ENCODE peak calls at places on chromosomes 1 and 21, in seven cellular contexts. D is AG20443, T is T-helper 22 cell, L is substantia nigra, R is epithelial cell of esophagus, X is putamen, B is GM23338. F is an unnamed sample.

GRCh38 chr1:24915819-24916602 is 14.1 kb downstream of the RUNX3 start:
- DNase-seq in D (no peak), T (no peak), L (no peak), R (no peak), X (no peak), B (no peak), F (no peak)

GRCh38 chr1:200154069-200154767 is 126.7 kb downstream of the NR5A2 start:
- DNase-seq in D (no peak), T (peak), L (no peak), R (peak), X (no peak), B (no peak), F (peak)

GRCh38 chr1:91847851-91848250 is 38.1 kb downstream of the TGFBR3 start:
- DNase-seq in D (no peak), T (no peak), L (no peak), R (no peak), X (no peak), B (peak), F (no peak)

GRCh38 chr1:232123775-232124659 is 497.4 kb downstream of the DISC1 start:
- DNase-seq in D (peak), T (no peak), L (no peak), R (peak), X (no peak), B (peak), F (no peak)

GRCh38 chr21:33492571-33492970 is 1.1 kb upstream of the DNAJC28 start:
- DNase-seq in D (no peak), T (no peak), L (no peak), R (peak), X (no peak), B (no peak), F (no peak)

GRCh38 chr1:201891451-201892045 is 2.9 kb downstream of the SHISA4 start:
- DNase-seq in D (no peak), T (no peak), L (no peak), R (no peak), X (no peak), B (no peak), F (no peak)

GRCh38 chr1:92755541-92756351 is 29.2 kb downstream of the EVI5 start:
- DNase-seq in D (peak), T (no peak), L (peak), R (no peak), X (peak), B (no peak), F (no peak)

GRCh38 chr1:200346744-200347143 is 63.1 kb downstream of the ZNF281 start:
- DNase-seq in D (no peak), T (no peak), L (no peak), R (no peak), X (no peak), B (no peak), F (no peak)

GRCh38 chr1:42484382-42484781 is 21.3 kb downstream of the CCDC30 start:
- DNase-seq in D (peak), T (no peak), L (no peak), R (peak), X (no peak), B (no peak), F (peak)

GRCh38 chr1:177591155-177591554 is 378.7 kb downstream of the SEC16B start:
- DNase-seq in D (no peak), T (no peak), L (no peak), R (no peak), X (no peak), B (no peak), F (no peak)

GRCh38 chr1:101506541-101507164 is 269.8 kb downstream of the S1PR1 start:
- DNase-seq in D (peak), T (no peak), L (peak), R (peak), X (peak), B (peak), F (no peak)

GRCh38 chr21:46125846-46126301 is 28.0 kb downstream of the COL6A2 start:
- DNase-seq in D (no peak), T (no peak), L (no peak), R (no peak), X (no peak), B (no peak), F (no peak)

GRCh38 chr1:156897078-156897825 is 3.7 kb downstream of the PEAR1 start:
- DNase-seq in D (peak), T (no peak), L (no peak), R (peak), X (no peak), B (no peak), F (peak)

GRCh38 chr21:42227909-42228708 is 9.2 kb downstream of the ABCG1 start:
- DNase-seq in D (peak), T (peak), L (peak), R (peak), X (peak), B (peak), F (peak)

GRCh38 chr1:8560611-8561544 is 243.0 kb downstream of the SLC45A1 start:
- DNase-seq in D (peak), T (peak), L (no peak), R (peak), X (peak), B (peak), F (no peak)